ENCODE peak calls at places on chromosomes 5 and 9, in seven cellular contexts. O is GM23248, Q is GM23338, M is neural progenitor cell, R is PC-9, T is MM.1S, S is SK-N-SH. E is an unnamed sample.

GRCh38 chr5:15073453-15073852 is 201.9 kb upstream of the ANKH start:
- DNase-seq in O (no peak), Q (no peak), M (no peak), R (no peak), T (no peak), S (no peak), E (no peak)

GRCh38 chr5:53368516-53368915 is 111.9 kb upstream of the FST start:
- DNase-seq in O (peak; percentile 41), Q (no peak), M (no peak), R (no peak), T (no peak), S (no peak), E (peak; percentile 73)

GRCh38 chr5:177369050-177369912 is 11.6 kb downstream of the RGS14 start:
- DNase-seq in O (peak; percentile 65), Q (peak; percentile 76), M (peak; percentile 58), R (no peak), T (peak; percentile 47), S (peak; percentile 72), E (peak; percentile 61)

GRCh38 chr9:105066265-105066865 is 138.4 kb upstream of the ABCA1 start:
- DNase-seq in O (no peak), Q (no peak), M (no peak), R (no peak), T (no peak), S (no peak), E (no peak)

GRCh38 chr5:149471406-149472183 is 79.6 kb downstream of the CSNK1A1 start:
- DNase-seq in O (peak; percentile 84), Q (no peak), M (no peak), R (peak; percentile 54), T (no peak), S (no peak), E (peak; percentile 65)

GRCh38 chr5:39447059-39447458 is 22.3 kb upstream of the DAB2 start:
- DNase-seq in O (peak; percentile 72), Q (no peak), M (no peak), R (no peak), T (no peak), S (no peak), E (peak; percentile 88)

GRCh38 chr9:97376902-97377301 is 35.0 kb upstream of the TDRD7 start:
- DNase-seq in O (no peak), Q (no peak), M (no peak), R (no peak), T (no peak), S (no peak), E (no peak)

GRCh38 chr5:175700991-175701390 is 43.1 kb downstream of the HRH2 start:
- DNase-seq in O (no peak), Q (peak; percentile 29), M (no peak), R (no peak), T (no peak), S (peak; percentile 48), E (peak; percentile 13)

GRCh38 chr5:83567741-83568530 is 96.4 kb downstream of the VCAN start:
- DNase-seq in O (peak; percentile 91), Q (no peak), M (no peak), R (peak; percentile 25), T (peak; percentile 55), S (no peak), E (peak; percentile 86)

GRCh38 chr5:142657446-142657845 is 28.4 kb downstream of the FGF1 start:
- DNase-seq in O (no peak), Q (no peak), M (no peak), R (no peak), T (no peak), S (no peak), E (no peak)

GRCh38 chr9:118891213-118891612 is 478.0 kb downstream of the BRINP1 start:
- DNase-seq in O (no peak), Q (peak; percentile 13), M (no peak), R (no peak), T (no peak), S (no peak), E (no peak)

GRCh38 chr9:27272103-27272502 is 24.8 kb downstream of the EQTN start:
- DNase-seq in O (no peak), Q (no peak), M (no peak), R (no peak), T (no peak), S (no peak), E (no peak)

GRCh38 chr5:25694805-25695204 is 1050.0 kb upstream of the CDH10 start:
- DNase-seq in O (no peak), Q (no peak), M (no peak), R (no peak), T (no peak), S (no peak), E (no peak)

GRCh38 chr9:119273984-119274665 is 95.1 kb downstream of the BRINP1 start:
- DNase-seq in O (peak; percentile 60), Q (no peak), M (no peak), R (no peak), T (no peak), S (no peak), E (no peak)

GRCh38 chr5:5135957-5136676 is 4.0 kb upstream of the ADAMTS16 start:
- DNase-seq in O (peak; percentile 4), Q (no peak), M (no peak), R (no peak), T (no peak), S (no peak), E (peak; percentile 91)

GRCh38 chr9:126301985-126302603 is 24.5 kb upstream of the MVB12B start:
- DNase-seq in O (peak; percentile 80), Q (peak; percentile 89), M (peak; percentile 81), R (peak; percentile 51), T (peak; percentile 73), S (peak; percentile 77), E (peak; percentile 74)

DNA sequence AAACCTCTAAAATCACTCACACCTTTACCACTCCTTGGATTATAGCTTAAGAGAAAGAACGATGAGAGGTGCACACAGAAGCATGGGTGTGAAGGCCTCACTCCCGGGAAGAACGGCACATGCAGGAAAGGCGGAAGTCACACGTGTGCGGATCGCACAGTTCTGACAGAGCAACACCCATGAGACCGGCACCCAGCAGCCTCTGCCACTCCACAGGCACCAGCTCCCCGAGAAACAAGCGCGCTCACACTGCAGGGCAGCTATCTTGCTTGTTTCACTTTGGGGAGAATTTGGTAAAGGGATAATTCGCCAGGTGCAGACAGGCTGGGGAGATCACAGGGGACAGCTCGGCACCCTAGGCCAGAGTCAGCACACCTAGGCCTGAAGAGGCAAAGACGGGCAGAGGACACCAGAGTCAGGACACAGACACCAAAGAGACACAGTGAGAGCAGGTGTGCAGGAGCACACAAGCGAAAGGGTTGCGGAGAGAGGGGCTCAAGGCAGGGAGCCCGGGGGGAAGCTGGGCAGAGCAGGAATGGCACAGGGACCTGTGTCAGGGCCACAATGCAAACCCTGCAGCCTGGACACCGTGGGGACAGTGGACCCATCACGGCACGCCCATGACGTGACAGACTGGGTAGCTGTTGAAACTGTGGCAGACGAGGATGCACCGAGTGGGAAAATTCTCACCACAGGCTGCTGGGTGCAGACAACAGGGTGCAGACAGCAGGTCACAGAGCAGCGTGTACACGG is 81.7 kb downstream of the CAMSAP1 start:
- DNase-seq in O (no peak), Q (no peak), M (no peak), R (no peak), T (no peak), S (no peak), E (no peak)
- H3K36me3 ChIP-seq in O (peaks cover 3% of the 10 kb centered on the region), Q (no peaks in the 10 kb centered on the region), M (peaks cover 8% of the 10 kb centered on the region), R (no peaks in the 10 kb centered on the region), T (no peaks in the 10 kb centered on the region), S (peaks cover 32% of the 10 kb centered on the region), E (peaks cover 7% of the 10 kb centered on the region)

GRCh38 chr9:127926961-127927456 is 3.6 kb downstream of the PIP5KL1 start:
- DNase-seq in O (peak; percentile 49), Q (peak; percentile 54), M (no peak), R (no peak), T (no peak), S (no peak), E (no peak)

GRCh38 chr9:127925959-127926949 is 4.3 kb downstream of the PIP5KL1 start:
- DNase-seq in O (no peak), Q (no peak), M (no peak), R (no peak), T (no peak), S (no peak), E (no peak)

GRCh38 chr9:127923771-127924170 is 6.8 kb downstream of the PIP5KL1 start:
- DNase-seq in O (peak; percentile 97), Q (no peak), M (no peak), R (no peak), T (no peak), S (no peak), E (peak; percentile 77)

GRCh38 chr9:127923046-127923445 is 6.2 kb upstream of the ST6GALNAC4 start:
- DNase-seq in O (no peak), Q (peak; percentile 61), M (peak; percentile 49), R (no peak), T (no peak), S (peak; percentile 72), E (no peak)

DNA sequence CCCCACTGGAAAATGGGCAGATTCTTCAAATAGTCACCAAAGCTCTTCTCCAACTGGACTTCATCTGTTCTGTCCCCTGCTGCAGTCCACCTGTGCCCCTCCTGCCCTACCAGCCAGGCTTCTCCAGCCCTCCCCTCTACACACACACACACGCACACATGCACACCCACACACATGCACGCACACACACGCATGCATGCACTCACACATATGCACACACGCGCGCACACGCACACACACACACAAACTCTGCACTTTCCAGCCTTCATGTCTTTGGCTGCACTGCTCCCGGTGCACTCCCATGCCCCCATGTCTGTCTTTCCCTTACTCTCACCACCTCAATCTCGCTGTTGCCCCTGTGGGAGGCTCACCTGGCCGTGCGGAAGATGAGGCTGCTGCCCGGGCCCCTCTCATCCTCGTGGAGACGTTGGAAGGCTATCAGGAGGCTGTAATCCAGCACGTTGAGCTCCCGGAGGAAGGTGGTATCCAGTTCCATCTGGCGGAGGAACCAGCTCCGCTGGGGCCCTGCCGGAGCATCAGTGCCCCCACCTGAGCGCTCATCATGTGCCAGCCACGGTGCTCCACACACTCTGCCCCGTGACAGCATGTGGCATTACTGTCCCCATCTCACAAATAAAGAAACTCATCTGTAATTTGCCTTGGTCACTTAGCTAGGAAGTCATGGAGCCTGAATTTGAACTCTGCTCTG is 5.7 kb downstream of the PIP5KL1 start:
- DNase-seq in O (no peak), Q (no peak), M (no peak), R (no peak), T (no peak), S (no peak), E (no peak)
- H4K20me1 ChIP-seq in O (no peaks in the 10 kb centered on the region), Q (peaks cover 17% of the 10 kb centered on the region), M (peaks cover 27% of the 10 kb centered on the region), R (no peaks in the 10 kb centered on the region), T (no peaks in the 10 kb centered on the region), S (no peaks in the 10 kb centered on the region), E (no peaks in the 10 kb centered on the region)

GRCh38 chr9:132381966-132382541 is 24.6 kb downstream of the TTF1 start:
- DNase-seq in O (no peak), Q (no peak), M (no peak), R (no peak), T (peak; percentile 63), S (no peak), E (no peak)
- H3F3A ChIP-seq in O (no peaks in the 10 kb centered on the region), Q (peaks cover 16% of the 10 kb centered on the region), M (peaks cover 17% of the 10 kb centered on the region), R (peaks cover 6% of the 10 kb centered on the region), T (peaks cover 12% of the 10 kb centered on the region), S (peaks cover 14% of the 10 kb centered on the region), E (no peaks in the 10 kb centered on the region)

DNA sequence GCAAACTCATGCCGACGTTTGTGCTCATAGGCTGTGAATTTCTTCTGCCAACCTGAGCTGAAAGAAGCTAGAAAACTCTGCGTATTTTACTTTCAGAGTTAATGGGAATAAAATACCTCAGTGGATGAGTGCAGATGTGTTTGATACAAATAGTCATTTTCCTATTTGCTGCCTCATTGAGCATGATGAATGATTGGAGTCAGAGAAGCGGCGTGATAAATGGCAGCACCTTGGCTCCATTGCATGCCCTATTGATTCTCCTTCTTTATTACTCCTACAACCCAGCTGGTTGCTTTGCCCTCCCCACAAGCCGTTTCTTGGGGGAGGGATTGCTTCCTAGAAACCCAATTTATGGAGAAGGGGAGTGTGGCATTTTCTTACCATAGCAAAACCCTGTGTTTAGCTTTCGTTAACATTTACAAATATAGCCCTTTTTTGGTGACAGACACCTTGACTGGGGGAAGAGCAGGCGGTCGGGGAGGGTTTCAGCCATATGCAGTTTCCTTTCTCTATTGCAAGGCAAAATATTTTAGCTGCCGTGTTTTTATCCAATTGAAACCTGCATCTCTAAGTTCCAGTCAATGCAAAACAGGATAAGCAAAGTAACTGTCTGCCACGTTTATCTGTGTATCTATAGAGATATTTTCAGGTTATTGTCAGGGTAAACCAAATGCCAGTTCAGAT is 93.1 kb upstream of the TBCA start:
- DNase-seq in O (no peak), Q (no peak), M (no peak), R (no peak), T (no peak), S (no peak), E (no peak)
- H3K36me3 ChIP-seq in O (no peaks in the 10 kb centered on the region), Q (no peaks in the 10 kb centered on the region), M (no peaks in the 10 kb centered on the region), R (no peaks in the 10 kb centered on the region), T (no peaks in the 10 kb centered on the region), S (no peaks in the 10 kb centered on the region), E (no peaks in the 10 kb centered on the region)

E was measured in PC-3.